ENCODE peak calls at places on chromosomes 16 and 17, in eight cellular contexts. One of them, this sample, is unnamed.

GRCh38 chr16:57260294-57260929 is 15.4 kb downstream of the ARL2BP start:
- DNase-seq in hepatocyte: peak
- DNase-seq in stimulated activated CD4-positive, alpha-beta T cell treated with anti-CD3 and anti-CD28 coated beads, Interleukin-1b, Interleukin-23, amount 100 ng/mL, for 1 hour: no peak
- DNase-seq in GM18507: no peak
- DNase-seq in MM.1S: no peak
- DNase-seq in small intestine: no peak
- DNase-seq in iPS DF 6.9: no peak
- DNase-seq in stimulated activated CD8-positive, alpha-beta memory T cell treated with anti-CD3 and anti-CD28 coated beads, Interleukin-12 subunit alpha, Interleukin-12 subunit beta, amount 100 ng/mL, for 4 hours: peak
- DNase-seq in this sample: peak

GRCh38 chr17:48048321-48049140 is at the start of gene NFE2L1:
- DNase-seq in stimulated activated CD4-positive, alpha-beta T cell treated with anti-CD3 and anti-CD28 coated beads, Interleukin-1b, Interleukin-23, amount 100 ng/mL, for 1 hour: no peak
- DNase-seq in small intestine: peak
- DNase-seq in iPS DF 6.9: no peak
- DNase-seq in GM18507: no peak
- DNase-seq in stimulated activated CD8-positive, alpha-beta memory T cell treated with anti-CD3 and anti-CD28 coated beads, Interleukin-12 subunit alpha, Interleukin-12 subunit beta, amount 100 ng/mL, for 4 hours: no peak
- DNase-seq in MM.1S: peak
- DNase-seq in hepatocyte: peak
- DNase-seq in this sample: no peak

GRCh38 chr17:83053021-83053778 is 26.2 kb upstream of the METRNL start:
- DNase-seq in stimulated activated CD8-positive, alpha-beta memory T cell treated with anti-CD3 and anti-CD28 coated beads, Interleukin-12 subunit alpha, Interleukin-12 subunit beta, amount 100 ng/mL, for 4 hours: no peak
- DNase-seq in iPS DF 6.9: no peak
- DNase-seq in MM.1S: no peak
- DNase-seq in GM18507: no peak
- DNase-seq in stimulated activated CD4-positive, alpha-beta T cell treated with anti-CD3 and anti-CD28 coated beads, Interleukin-1b, Interleukin-23, amount 100 ng/mL, for 1 hour: no peak
- DNase-seq in small intestine: no peak
- DNase-seq in hepatocyte: no peak
- DNase-seq in this sample: no peak

GRCh38 chr17:50554201-50554600 is 6.3 kb upstream of the CACNA1G start:
- DNase-seq in stimulated activated CD4-positive, alpha-beta T cell treated with anti-CD3 and anti-CD28 coated beads, Interleukin-1b, Interleukin-23, amount 100 ng/mL, for 1 hour: no peak
- DNase-seq in stimulated activated CD8-positive, alpha-beta memory T cell treated with anti-CD3 and anti-CD28 coated beads, Interleukin-12 subunit alpha, Interleukin-12 subunit beta, amount 100 ng/mL, for 4 hours: no peak
- DNase-seq in iPS DF 6.9: no peak
- DNase-seq in small intestine: no peak
- DNase-seq in GM18507: no peak
- DNase-seq in hepatocyte: no peak
- DNase-seq in MM.1S: no peak
- DNase-seq in this sample: no peak

GRCh38 chr17:80010283-80010858 is 25.3 kb downstream of the TBC1D16 start:
- DNase-seq in small intestine: no peak
- DNase-seq in iPS DF 6.9: no peak
- DNase-seq in GM18507: no peak
- DNase-seq in stimulated activated CD4-positive, alpha-beta T cell treated with anti-CD3 and anti-CD28 coated beads, Interleukin-1b, Interleukin-23, amount 100 ng/mL, for 1 hour: no peak
- DNase-seq in hepatocyte: no peak
- DNase-seq in stimulated activated CD8-positive, alpha-beta memory T cell treated with anti-CD3 and anti-CD28 coated beads, Interleukin-12 subunit alpha, Interleukin-12 subunit beta, amount 100 ng/mL, for 4 hours: no peak
- DNase-seq in MM.1S: no peak
- DNase-seq in this sample: no peak

GRCh38 chr16:9297437-9298113 is 206.1 kb downstream of the HAPSTR1 start:
- DNase-seq in stimulated activated CD8-positive, alpha-beta memory T cell treated with anti-CD3 and anti-CD28 coated beads, Interleukin-12 subunit alpha, Interleukin-12 subunit beta, amount 100 ng/mL, for 4 hours: no peak
- DNase-seq in stimulated activated CD4-positive, alpha-beta T cell treated with anti-CD3 and anti-CD28 coated beads, Interleukin-1b, Interleukin-23, amount 100 ng/mL, for 1 hour: no peak
- DNase-seq in MM.1S: peak
- DNase-seq in small intestine: no peak
- DNase-seq in iPS DF 6.9: peak
- DNase-seq in hepatocyte: peak
- DNase-seq in GM18507: no peak
- DNase-seq in this sample: peak

GRCh38 chr17:17911003-17911613 is 61.1 kb downstream of the TOM1L2 start:
- DNase-seq in stimulated activated CD8-positive, alpha-beta memory T cell treated with anti-CD3 and anti-CD28 coated beads, Interleukin-12 subunit alpha, Interleukin-12 subunit beta, amount 100 ng/mL, for 4 hours: no peak
- DNase-seq in iPS DF 6.9: no peak
- DNase-seq in small intestine: no peak
- DNase-seq in stimulated activated CD4-positive, alpha-beta T cell treated with anti-CD3 and anti-CD28 coated beads, Interleukin-1b, Interleukin-23, amount 100 ng/mL, for 1 hour: no peak
- DNase-seq in GM18507: no peak
- DNase-seq in hepatocyte: no peak
- DNase-seq in MM.1S: no peak
- DNase-seq in this sample: no peak

GRCh38 chr16:50301626-50302471 is 35.5 kb downstream of the ADCY7 start:
- DNase-seq in hepatocyte: peak
- DNase-seq in stimulated activated CD8-positive, alpha-beta memory T cell treated with anti-CD3 and anti-CD28 coated beads, Interleukin-12 subunit alpha, Interleukin-12 subunit beta, amount 100 ng/mL, for 4 hours: no peak
- DNase-seq in stimulated activated CD4-positive, alpha-beta T cell treated with anti-CD3 and anti-CD28 coated beads, Interleukin-1b, Interleukin-23, amount 100 ng/mL, for 1 hour: no peak
- DNase-seq in iPS DF 6.9: no peak
- DNase-seq in GM18507: no peak
- DNase-seq in MM.1S: no peak
- DNase-seq in small intestine: no peak
- DNase-seq in this sample: peak

GRCh38 chr17:40541060-40541872 is 24.0 kb downstream of the CCR7 start:
- DNase-seq in MM.1S: no peak
- DNase-seq in stimulated activated CD8-positive, alpha-beta memory T cell treated with anti-CD3 and anti-CD28 coated beads, Interleukin-12 subunit alpha, Interleukin-12 subunit beta, amount 100 ng/mL, for 4 hours: peak
- DNase-seq in small intestine: peak
- DNase-seq in iPS DF 6.9: no peak
- DNase-seq in GM18507: no peak
- DNase-seq in stimulated activated CD4-positive, alpha-beta T cell treated with anti-CD3 and anti-CD28 coated beads, Interleukin-1b, Interleukin-23, amount 100 ng/mL, for 1 hour: no peak
- DNase-seq in hepatocyte: peak
- DNase-seq in this sample: no peak

GRCh38 chr17:78581304-78581703 is 4.1 kb upstream of the DNAH17 start:
- DNase-seq in GM18507: no peak
- DNase-seq in hepatocyte: no peak
- DNase-seq in small intestine: no peak
- DNase-seq in stimulated activated CD4-positive, alpha-beta T cell treated with anti-CD3 and anti-CD28 coated beads, Interleukin-1b, Interleukin-23, amount 100 ng/mL, for 1 hour: no peak
- DNase-seq in MM.1S: no peak
- DNase-seq in iPS DF 6.9: no peak
- DNase-seq in stimulated activated CD8-positive, alpha-beta memory T cell treated with anti-CD3 and anti-CD28 coated beads, Interleukin-12 subunit alpha, Interleukin-12 subunit beta, amount 100 ng/mL, for 4 hours: no peak
- DNase-seq in this sample: no peak

GRCh38 chr16:54116126-54116525 is 170.5 kb downstream of the IRX3 start:
- DNase-seq in stimulated activated CD4-positive, alpha-beta T cell treated with anti-CD3 and anti-CD28 coated beads, Interleukin-1b, Interleukin-23, amount 100 ng/mL, for 1 hour: no peak
- DNase-seq in hepatocyte: no peak
- DNase-seq in MM.1S: no peak
- DNase-seq in iPS DF 6.9: no peak
- DNase-seq in GM18507: no peak
- DNase-seq in stimulated activated CD8-positive, alpha-beta memory T cell treated with anti-CD3 and anti-CD28 coated beads, Interleukin-12 subunit alpha, Interleukin-12 subunit beta, amount 100 ng/mL, for 4 hours: no peak
- DNase-seq in small intestine: no peak
- DNase-seq in this sample: no peak

GRCh38 chr16:12532871-12533610 is 270.6 kb downstream of the CPPED1 start:
- DNase-seq in GM18507: no peak
- DNase-seq in hepatocyte: no peak
- DNase-seq in stimulated activated CD4-positive, alpha-beta T cell treated with anti-CD3 and anti-CD28 coated beads, Interleukin-1b, Interleukin-23, amount 100 ng/mL, for 1 hour: no peak
- DNase-seq in stimulated activated CD8-positive, alpha-beta memory T cell treated with anti-CD3 and anti-CD28 coated beads, Interleukin-12 subunit alpha, Interleukin-12 subunit beta, amount 100 ng/mL, for 4 hours: peak
- DNase-seq in MM.1S: no peak
- DNase-seq in small intestine: no peak
- DNase-seq in iPS DF 6.9: no peak
- DNase-seq in this sample: no peak

This sample was measured in H1.